ENCODE peak calls at places on chromosomes 1 and 21, in four cellular contexts. T is Caco-2, E is fibroblast of lung, Z is Calu3. R is an unnamed sample.

GRCh38 chr21:31624961-31625491 is 34.5 kb upstream of the SOD1 start:
- DNase-seq in T (no peak), E (no peak), Z (no peak), R (no peak)

GRCh38 chr1:21655748-21656147 is 13.4 kb downstream of the RAP1GAP start:
- DNase-seq in T (no peak), E (no peak), Z (peak), R (peak)

GRCh38 chr1:243496173-243496553 is 240.3 kb downstream of the SDCCAG8 start:
- DNase-seq in T (no peak), E (peak), Z (no peak), R (no peak)

GRCh38 chr1:26574018-26574417 is 44.5 kb downstream of the RPS6KA1 start:
- DNase-seq in T (no peak), E (no peak), Z (no peak), R (no peak)

GRCh38 chr1:225875044-225875822 is 6.9 kb downstream of the TMEM63A start:
- DNase-seq in T (peak), E (no peak), Z (peak), R (no peak)

GRCh38 chr1:225554216-225554812 is 98.6 kb downstream of the ENAH start:
- DNase-seq in T (no peak), E (peak), Z (peak), R (peak)

GRCh38 chr21:41689289-41689583 is 77.6 kb downstream of the RIPK4 start:
- DNase-seq in T (no peak), E (no peak), Z (no peak), R (no peak)

GRCh38 chr1:179369751-179370341 is 4.1 kb downstream of the AXDND1 start:
- DNase-seq in T (no peak), E (peak), Z (peak), R (peak)

GRCh38 chr1:210344706-210345105 is 16.0 kb downstream of the HHAT start:
- DNase-seq in T (no peak), E (peak), Z (no peak), R (no peak)

GRCh38 chr21:28337319-28337718 is 655.4 kb downstream of the LTN1 start:
- DNase-seq in T (no peak), E (peak), Z (no peak), R (peak)

GRCh38 chr1:68495968-68496679 is 758 bp downstream of the DEPDC1 start:
- DNase-seq in T (no peak), E (peak), Z (no peak), R (no peak)

GRCh38 chr1:31583995-31584868 is 7.9 kb downstream of the TINAGL1 start:
- DNase-seq in T (no peak), E (peak), Z (peak), R (no peak)

GRCh38 chr1:101025283-101025679 is 303 bp downstream of the DPH5 start:
- DNase-seq in T (no peak), E (no peak), Z (peak), R (peak)

GRCh38 chr1:187413770-187414169 is 585.0 kb downstream of the PLA2G4A start:
- DNase-seq in T (no peak), E (peak), Z (no peak), R (no peak)

GRCh38 chr1:52702886-52703787 is 5.0 kb upstream of the COA7 start:
- DNase-seq in T (peak), E (peak), Z (peak), R (peak)

GRCh38 chr1:243890576-243890975 is 40.5 kb upstream of the AKT3 start:
- DNase-seq in T (no peak), E (peak), Z (no peak), R (peak)

GRCh38 chr1:90723561-90724108 is 6.5 kb upstream of the BARHL2 start:
- DNase-seq in T (no peak), E (no peak), Z (peak), R (no peak)

GRCh38 chr1:203325418-203326091 is 20.2 kb downstream of the BTG2 start:
- DNase-seq in T (no peak), E (no peak), Z (no peak), R (no peak)

GRCh38 chr1:186325239-186325638 is 49.8 kb downstream of the TPR start:
- DNase-seq in T (no peak), E (peak), Z (no peak), R (peak)
- TF ChIP-seq CTCF in T (no peak), E (peak), Z (no peak), R (peak)

GRCh38 chr1:201783572-201783971 is 45.4 kb upstream of the IPO9 start:
- DNase-seq in T (no peak), E (no peak), Z (no peak), R (no peak)
- TF ChIP-seq CTCF in T (peak), E (no peak), Z (no peak), R (no peak)

DNA sequence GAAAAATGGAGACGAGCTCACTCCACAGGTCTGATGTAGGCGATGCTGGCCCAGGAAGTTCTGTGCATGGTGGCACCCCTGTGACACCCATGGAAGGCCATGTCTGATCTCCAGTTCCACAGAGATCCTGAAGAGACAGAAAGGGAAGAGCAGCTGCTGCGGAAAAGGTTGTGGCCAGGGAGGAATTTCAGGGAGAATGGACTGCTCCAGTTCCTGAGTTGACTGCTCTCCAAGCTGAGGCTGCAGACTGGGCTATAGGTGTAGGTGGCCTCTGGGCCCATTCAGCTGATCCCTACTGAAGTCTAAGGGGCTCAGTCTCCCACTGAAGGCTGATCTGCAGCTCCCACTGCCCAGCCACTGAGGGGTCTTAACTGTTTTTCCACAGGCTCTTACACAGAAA is 89.2 kb downstream of the ETS2 start:
- DNase-seq in T (no peak), E (no peak), Z (no peak), R (no peak)
- TF ChIP-seq CTCF in T (no peak), E (no peak), Z (no peak), R (no peak)

GRCh38 chr21:26833460-26833939 is 11.7 kb downstream of the ADAMTS1 start:
- DNase-seq in T (no peak), E (no peak), Z (peak), R (no peak)

GRCh38 chr21:26835714-26836265 is 9.4 kb downstream of the ADAMTS1 start:
- DNase-seq in T (no peak), E (no peak), Z (no peak), R (no peak)

GRCh38 chr21:26835027-26835713 is 10.0 kb downstream of the ADAMTS1 start:
- DNase-seq in T (no peak), E (peak), Z (no peak), R (peak)

GRCh38 chr21:26833011-26833410 is 12.2 kb downstream of the ADAMTS1 start:
- DNase-seq in T (no peak), E (no peak), Z (no peak), R (no peak)

GRCh38 chr21:26834181-26834945 is 10.8 kb downstream of the ADAMTS1 start:
- DNase-seq in T (no peak), E (peak), Z (no peak), R (no peak)
- TF ChIP-seq CTCF in T (no peak), E (peak), Z (no peak), R (peak)

GRCh38 chr1:109823543-109824348 is 60.0 kb upstream of the EPS8L3 start:
- DNase-seq in T (no peak), E (peak), Z (peak), R (peak)
- TF ChIP-seq CTCF in T (peak), E (peak), Z (no peak), R (peak)

GRCh38 chr1:154906621-154907081 is 29.9 kb downstream of the PMVK start:
- DNase-seq in T (no peak), E (peak), Z (peak), R (no peak)
- TF ChIP-seq CTCF in T (peak), E (peak), Z (peak), R (peak)

DNA sequence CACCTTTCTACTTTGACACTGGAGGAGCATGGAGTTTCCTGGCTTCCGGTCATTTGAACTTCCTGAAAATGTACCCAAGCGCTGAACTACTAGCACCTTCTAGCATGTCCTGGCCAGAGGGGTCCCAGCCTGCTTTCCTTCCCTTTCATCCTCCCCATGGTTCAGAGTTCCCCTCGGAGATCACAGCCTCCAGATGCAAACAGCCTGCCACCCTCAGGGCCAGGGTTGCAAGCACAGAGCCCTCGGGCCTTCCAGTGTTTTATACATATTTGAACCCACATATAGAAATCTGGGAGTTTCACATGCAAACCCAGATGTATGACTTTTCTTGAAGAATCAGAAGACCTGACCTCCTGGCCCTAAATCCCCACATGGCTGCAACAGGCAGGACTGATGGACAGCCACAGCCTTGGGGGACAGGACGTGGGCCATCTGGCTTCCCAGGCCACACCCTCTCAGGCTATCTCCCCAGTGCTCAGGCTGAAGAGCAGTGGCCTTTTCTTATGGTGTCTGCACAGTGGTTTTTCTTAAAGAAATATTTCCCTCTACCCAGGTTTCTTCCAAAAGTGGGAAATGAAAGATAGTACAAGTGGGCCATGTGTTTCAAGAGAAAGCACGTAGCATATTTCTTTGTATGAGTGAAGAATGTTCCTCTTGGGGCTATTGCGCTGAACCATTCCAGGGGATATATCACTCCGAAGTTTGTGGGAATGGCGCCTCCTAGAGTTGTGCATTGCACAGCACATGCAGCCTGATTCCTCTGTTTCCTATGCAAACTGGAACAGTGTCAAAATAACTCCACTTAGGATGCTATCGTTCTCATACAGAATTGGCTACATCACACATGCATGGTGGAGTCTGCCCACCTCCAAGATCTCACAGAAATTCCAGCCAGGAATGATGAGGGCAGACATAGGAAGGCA is 232.0 kb upstream of the VAMP3 start:
- DNase-seq in T (no peak), E (no peak), Z (no peak), R (no peak)
- TF ChIP-seq CTCF in T (no peak), E (peak), Z (no peak), R (no peak)

GRCh38 chr21:44911384-44912157 is 9.1 kb downstream of the ITGB2 start:
- DNase-seq in T (no peak), E (no peak), Z (peak), R (no peak)
- TF ChIP-seq CTCF in T (peak), E (no peak), Z (peak), R (peak)

R was measured in HFFc6.